ENCODE peak calls at places on chromosomes 13 and 19, in nine cellular contexts. One of them, this sample, is unnamed.

GRCh38 chr13:46607768-46608553 is 55.0 kb downstream of the LRCH1 start:
- DNase-seq in cardiac fibroblast: no peak
- DNase-seq in endodermal cell: no peak
- DNase-seq in NCI-H1092 treated with DMSO at 0.1 percent for 48 hours: no peak
- DNase-seq in adrenal gland: no peak
- DNase-seq in transverse colon: no peak
- DNase-seq in tibial nerve: no peak
- DNase-seq in stimulated activated naive CD4-positive, alpha-beta T cell: no peak
- DNase-seq in aorta: no peak
- DNase-seq in this sample: no peak

GRCh38 chr19:18366027-18366435 is 19.9 kb upstream of the GDF15 start:
- DNase-seq in cardiac fibroblast: peak
- DNase-seq in endodermal cell: no peak
- DNase-seq in NCI-H1092 treated with DMSO at 0.1 percent for 48 hours: no peak
- DNase-seq in adrenal gland: no peak
- DNase-seq in transverse colon: no peak
- DNase-seq in tibial nerve: no peak
- DNase-seq in stimulated activated naive CD4-positive, alpha-beta T cell: no peak
- DNase-seq in aorta: no peak
- DNase-seq in this sample: no peak

GRCh38 chr13:23867027-23867491 is 22.1 kb downstream of the MIPEP start:
- DNase-seq in cardiac fibroblast: peak
- DNase-seq in endodermal cell: peak
- DNase-seq in NCI-H1092 treated with DMSO at 0.1 percent for 48 hours: no peak
- DNase-seq in adrenal gland: no peak
- DNase-seq in transverse colon: no peak
- DNase-seq in tibial nerve: no peak
- DNase-seq in stimulated activated naive CD4-positive, alpha-beta T cell: no peak
- DNase-seq in aorta: no peak
- DNase-seq in this sample: no peak

GRCh38 chr19:40283414-40284250 is 1.5 kb downstream of the AKT2 start:
- DNase-seq in cardiac fibroblast: no peak
- DNase-seq in endodermal cell: no peak
- DNase-seq in NCI-H1092 treated with DMSO at 0.1 percent for 48 hours: no peak
- DNase-seq in adrenal gland: peak
- DNase-seq in transverse colon: no peak
- DNase-seq in tibial nerve: no peak
- DNase-seq in stimulated activated naive CD4-positive, alpha-beta T cell: no peak
- DNase-seq in aorta: peak
- DNase-seq in this sample: no peak

GRCh38 chr13:38899581-38899980 is 91.0 kb downstream of the STOML3 start:
- DNase-seq in cardiac fibroblast: no peak
- DNase-seq in endodermal cell: no peak
- DNase-seq in NCI-H1092 treated with DMSO at 0.1 percent for 48 hours: no peak
- DNase-seq in adrenal gland: no peak
- DNase-seq in transverse colon: no peak
- DNase-seq in tibial nerve: no peak
- DNase-seq in stimulated activated naive CD4-positive, alpha-beta T cell: no peak
- DNase-seq in aorta: no peak
- DNase-seq in this sample: no peak

GRCh38 chr19:4935449-4935848 is 26.1 kb downstream of the UHRF1 start:
- DNase-seq in cardiac fibroblast: no peak
- DNase-seq in endodermal cell: no peak
- DNase-seq in NCI-H1092 treated with DMSO at 0.1 percent for 48 hours: no peak
- DNase-seq in adrenal gland: no peak
- DNase-seq in transverse colon: no peak
- DNase-seq in tibial nerve: no peak
- DNase-seq in stimulated activated naive CD4-positive, alpha-beta T cell: no peak
- DNase-seq in aorta: no peak
- DNase-seq in this sample: no peak

GRCh38 chr19:31071157-31071855 is 277.9 kb downstream of the TSHZ3 start:
- DNase-seq in cardiac fibroblast: no peak
- DNase-seq in endodermal cell: no peak
- DNase-seq in NCI-H1092 treated with DMSO at 0.1 percent for 48 hours: no peak
- DNase-seq in adrenal gland: no peak
- DNase-seq in transverse colon: peak
- DNase-seq in tibial nerve: no peak
- DNase-seq in stimulated activated naive CD4-positive, alpha-beta T cell: no peak
- DNase-seq in aorta: no peak
- DNase-seq in this sample: no peak

GRCh38 chr13:100550433-100550832 is 38.2 kb downstream of the GGACT start:
- DNase-seq in cardiac fibroblast: peak
- DNase-seq in endodermal cell: peak
- DNase-seq in NCI-H1092 treated with DMSO at 0.1 percent for 48 hours: no peak
- DNase-seq in adrenal gland: no peak
- DNase-seq in transverse colon: no peak
- DNase-seq in tibial nerve: no peak
- DNase-seq in stimulated activated naive CD4-positive, alpha-beta T cell: no peak
- DNase-seq in aorta: no peak
- DNase-seq in this sample: peak

GRCh38 chr13:59391696-59392095 is 772.0 kb downstream of the DIAPH3 start:
- DNase-seq in cardiac fibroblast: peak
- DNase-seq in endodermal cell: peak
- DNase-seq in NCI-H1092 treated with DMSO at 0.1 percent for 48 hours: peak
- DNase-seq in adrenal gland: peak
- DNase-seq in transverse colon: peak
- DNase-seq in tibial nerve: peak
- DNase-seq in stimulated activated naive CD4-positive, alpha-beta T cell: peak
- DNase-seq in aorta: no peak
- DNase-seq in this sample: peak

GRCh38 chr19:1618157-1619093 is 13.2 kb upstream of the UQCR11 start:
- DNase-seq in cardiac fibroblast: peak
- DNase-seq in endodermal cell: peak
- DNase-seq in NCI-H1092 treated with DMSO at 0.1 percent for 48 hours: no peak
- DNase-seq in adrenal gland: no peak
- DNase-seq in transverse colon: peak
- DNase-seq in tibial nerve: no peak
- DNase-seq in stimulated activated naive CD4-positive, alpha-beta T cell: no peak
- DNase-seq in aorta: no peak
- DNase-seq in this sample: no peak

GRCh38 chr19:46660601-46661019 is 372 bp downstream of the DACT3 start:
- DNase-seq in cardiac fibroblast: no peak
- DNase-seq in endodermal cell: no peak
- DNase-seq in NCI-H1092 treated with DMSO at 0.1 percent for 48 hours: no peak
- DNase-seq in adrenal gland: no peak
- DNase-seq in transverse colon: no peak
- DNase-seq in tibial nerve: no peak
- DNase-seq in stimulated activated naive CD4-positive, alpha-beta T cell: no peak
- DNase-seq in aorta: peak
- DNase-seq in this sample: no peak

GRCh38 chr13:45180713-45181601 is 19.9 kb downstream of the KCTD4 start:
- DNase-seq in cardiac fibroblast: peak
- DNase-seq in endodermal cell: no peak
- DNase-seq in NCI-H1092 treated with DMSO at 0.1 percent for 48 hours: no peak
- DNase-seq in adrenal gland: no peak
- DNase-seq in transverse colon: no peak
- DNase-seq in tibial nerve: no peak
- DNase-seq in stimulated activated naive CD4-positive, alpha-beta T cell: no peak
- DNase-seq in aorta: no peak
- DNase-seq in this sample: no peak

GRCh38 chr13:47081246-47081645 is 184.4 kb upstream of the HTR2A start:
- DNase-seq in cardiac fibroblast: no peak
- DNase-seq in endodermal cell: no peak
- DNase-seq in NCI-H1092 treated with DMSO at 0.1 percent for 48 hours: no peak
- DNase-seq in adrenal gland: no peak
- DNase-seq in transverse colon: no peak
- DNase-seq in tibial nerve: no peak
- DNase-seq in stimulated activated naive CD4-positive, alpha-beta T cell: no peak
- DNase-seq in aorta: no peak
- DNase-seq in this sample: no peak

GRCh38 chr19:8158411-8159074 is 9.2 kb upstream of the FBN3 start:
- DNase-seq in cardiac fibroblast: peak
- DNase-seq in endodermal cell: peak
- DNase-seq in NCI-H1092 treated with DMSO at 0.1 percent for 48 hours: peak
- DNase-seq in adrenal gland: peak
- DNase-seq in transverse colon: peak
- DNase-seq in tibial nerve: peak
- DNase-seq in stimulated activated naive CD4-positive, alpha-beta T cell: peak
- DNase-seq in aorta: no peak
- DNase-seq in this sample: peak

GRCh38 chr13:50844181-50844875 is 836 bp upstream of the DLEU7 start:
- DNase-seq in cardiac fibroblast: no peak
- DNase-seq in endodermal cell: no peak
- DNase-seq in NCI-H1092 treated with DMSO at 0.1 percent for 48 hours: no peak
- DNase-seq in adrenal gland: no peak
- DNase-seq in transverse colon: no peak
- DNase-seq in tibial nerve: no peak
- DNase-seq in stimulated activated naive CD4-positive, alpha-beta T cell: no peak
- DNase-seq in aorta: no peak
- DNase-seq in this sample: no peak

GRCh38 chr13:57286511-57287098 is 119.6 kb downstream of the PRR20E start:
- DNase-seq in cardiac fibroblast: no peak
- DNase-seq in endodermal cell: peak
- DNase-seq in NCI-H1092 treated with DMSO at 0.1 percent for 48 hours: no peak
- DNase-seq in adrenal gland: no peak
- DNase-seq in transverse colon: no peak
- DNase-seq in tibial nerve: no peak
- DNase-seq in stimulated activated naive CD4-positive, alpha-beta T cell: no peak
- DNase-seq in aorta: no peak
- DNase-seq in this sample: no peak